ENCODE peak calls at places on chromosomes 3 and 15, in nine cellular contexts. L is C1 segment of cervical spinal cord, M is ecto neural progenitor cell, P is iPS DF 19.7, J is hypothalamus, Z is cortex of kidney, D is B cell, T is GM19239, R is KG1. W is an unnamed sample.

GRCh38 chr15:84872009-84872900 is 12.2 kb upstream of the SLC28A1 start:
- DNase-seq in M (no peak), J (no peak), L (no peak), T (no peak), P (no peak), Z (no peak), R (no peak), D (no peak), W (no peak)

GRCh38 chr15:69997701-69998273 is 99.9 kb downstream of the TLE3 start:
- DNase-seq in R (no peak), Z (no peak), P (no peak), T (no peak), D (peak), L (peak), M (no peak), J (no peak), W (peak)

GRCh38 chr3:38108649-38109579 is 28.0 kb downstream of the ACAA1 start:
- DNase-seq in Z (no peak), P (no peak), R (no peak), T (no peak), D (no peak), L (no peak), J (no peak), M (no peak), W (no peak)

GRCh38 chr15:26128611-26129140 is 265.5 kb upstream of the ATP10A start:
- DNase-seq in M (no peak), Z (no peak), J (no peak), L (no peak), P (no peak), T (no peak), R (no peak), D (no peak), W (no peak)

GRCh38 chr15:77533530-77533929 is 99.2 kb downstream of the LINGO1 start:
- DNase-seq in T (no peak), R (no peak), M (no peak), D (no peak), J (no peak), Z (no peak), P (no peak), L (no peak), W (no peak)

GRCh38 chr3:122688996-122689395 is 8.4 kb downstream of the PARP14 start:
- DNase-seq in M (no peak), Z (no peak), J (no peak), T (no peak), P (no peak), R (no peak), D (peak), L (no peak), W (no peak)

GRCh38 chr3:56856686-56857577 is 55.2 kb upstream of the ARHGEF3 start:
- DNase-seq in D (no peak), L (no peak), T (no peak), P (no peak), R (no peak), J (no peak), Z (no peak), M (no peak), W (peak)

GRCh38 chr3:133237380-133237779 is 162.5 kb upstream of the BFSP2 start:
- DNase-seq in M (no peak), P (no peak), L (no peak), R (no peak), J (no peak), Z (no peak), D (no peak), T (no peak), W (peak)

GRCh38 chr3:147422934-147423599 is 13.9 kb downstream of the ZIC1 start:
- DNase-seq in T (no peak), P (no peak), L (no peak), M (peak), Z (no peak), D (no peak), J (no peak), R (no peak), W (no peak)

GRCh38 chr3:117278424-117279190 is 569.0 kb downstream of the TUSC7 start:
- DNase-seq in T (peak), D (no peak), R (no peak), J (no peak), P (no peak), L (no peak), M (no peak), Z (no peak), W (peak)

GRCh38 chr15:51170882-51171577 is 76.3 kb upstream of the TNFAIP8L3 start:
- DNase-seq in D (no peak), P (no peak), J (no peak), R (no peak), Z (no peak), T (no peak), L (no peak), M (no peak), W (no peak)

GRCh38 chr15:88272421-88272820 is 15.9 kb upstream of the NTRK3 start:
- DNase-seq in P (no peak), T (no peak), D (no peak), M (no peak), Z (no peak), J (no peak), R (no peak), L (no peak), W (no peak)

GRCh38 chr3:61936344-61936937 is 375.1 kb downstream of the PTPRG start:
- DNase-seq in P (no peak), T (peak), L (no peak), J (no peak), Z (no peak), M (no peak), R (no peak), D (peak), W (peak)

GRCh38 chr3:175951047-175951694 is 1092.0 kb downstream of the NAALADL2 start:
- DNase-seq in Z (no peak), R (no peak), D (no peak), J (no peak), T (no peak), L (no peak), M (no peak), P (no peak), W (no peak)

GRCh38 chr3:53715815-53716483 is 130.3 kb downstream of the CHDH start:
- DNase-seq in L (no peak), J (no peak), P (no peak), M (no peak), R (no peak), T (no peak), D (no peak), Z (no peak), W (peak)

GRCh38 chr3:102736961-102737304 is 302.1 kb downstream of the ZPLD1 start:
- DNase-seq in L (no peak), R (no peak), J (no peak), P (no peak), M (no peak), T (no peak), D (no peak), Z (no peak), W (no peak)

GRCh38 chr15:38490231-38490630 is 36.3 kb downstream of the FAM98B start:
- DNase-seq in M (no peak), T (no peak), J (no peak), P (no peak), D (no peak), R (no peak), L (no peak), Z (no peak), W (peak)

GRCh38 chr3:23809840-23810341 is 4.1 kb downstream of the UBE2E1 start:
- DNase-seq in J (no peak), T (no peak), L (no peak), R (no peak), M (no peak), Z (no peak), P (no peak), D (peak), W (peak)

GRCh38 chr3:1082024-1082633 is 10.7 kb upstream of the CNTN6 start:
- DNase-seq in J (no peak), Z (no peak), M (peak), T (no peak), R (no peak), P (no peak), D (peak), L (peak), W (peak)

GRCh38 chr3:119497824-119498187 is 541 bp upstream of the TIMMDC1 start:
- DNase-seq in M (no peak), Z (no peak), J (no peak), P (no peak), R (no peak), T (no peak), L (no peak), D (peak), W (peak)

GRCh38 chr3:116517308-116517707 is 72.0 kb upstream of the LSAMP start:
- DNase-seq in M (no peak), J (no peak), Z (no peak), T (no peak), R (no peak), D (no peak), L (no peak), P (peak), W (no peak)

GRCh38 chr15:88839146-88839545 is 35.9 kb downstream of the ACAN start:
- DNase-seq in T (no peak), P (no peak), L (no peak), D (no peak), Z (no peak), R (no peak), M (no peak), J (no peak), W (no peak)

GRCh38 chr3:178496911-178497310 is 39.3 kb upstream of the KCNMB2 start:
- DNase-seq in T (no peak), Z (no peak), P (no peak), R (no peak), J (no peak), M (no peak), L (no peak), D (no peak), W (no peak)

GRCh38 chr3:148600440-148600839 is 97.3 kb upstream of the AGTR1 start:
- DNase-seq in P (no peak), D (no peak), T (no peak), R (no peak), L (no peak), J (no peak), Z (no peak), M (no peak), W (no peak)

GRCh38 chr15:89888214-89888804 is 5.5 kb downstream of the AP3S2 start:
- DNase-seq in P (no peak), R (peak), J (no peak), L (no peak), M (no peak), T (no peak), D (no peak), Z (no peak), W (peak)

GRCh38 chr3:102083971-102084370 is 234.7 kb downstream of the NFKBIZ start:
- DNase-seq in D (no peak), M (no peak), J (no peak), L (no peak), P (no peak), T (no peak), Z (no peak), R (no peak), W (peak)

GRCh38 chr3:127103116-127103515 is 89.8 kb upstream of the PRR23E start:
- DNase-seq in J (no peak), L (no peak), T (no peak), M (no peak), R (no peak), P (no peak), Z (no peak), D (no peak), W (no peak)

GRCh38 chr3:33219175-33219487 is 521 bp upstream of the SUSD5 start:
- DNase-seq in J (no peak), T (no peak), Z (no peak), P (no peak), D (no peak), L (no peak), M (no peak), R (no peak), W (no peak)

GRCh38 chr3:159762238-159762637 is 226.4 kb upstream of the IL12A start:
- DNase-seq in M (no peak), P (no peak), J (no peak), Z (no peak), T (no peak), R (no peak), L (no peak), D (no peak), W (no peak)